ENCODE peak calls at places on chromosomes 2 and 18, in four cellular contexts. One of them, this sample, is unnamed.

GRCh38 chr2:69969991-69970390 is 8.6 kb upstream of the ASPRV1 start:
- DNase-seq in AG08395: no peak
- DNase-seq in heart right ventricle: no peak
- DNase-seq in MCF 10A: no peak
- DNase-seq in this sample: no peak

GRCh38 chr2:26477911-26478253 is at the start of gene OTOF:
- DNase-seq in heart right ventricle: peak
- DNase-seq in AG08395: peak
- DNase-seq in MCF 10A: peak
- DNase-seq in this sample: no peak

GRCh38 chr2:191791953-191792560 is 54.8 kb downstream of the CAVIN2 start:
- DNase-seq in MCF 10A: no peak
- DNase-seq in AG08395: no peak
- DNase-seq in heart right ventricle: no peak
- DNase-seq in this sample: no peak

GRCh38 chr2:196284033-196284844 is 112.9 kb upstream of the STK17B start:
- DNase-seq in AG08395: peak
- DNase-seq in heart right ventricle: no peak
- DNase-seq in MCF 10A: no peak
- DNase-seq in this sample: no peak

GRCh38 chr2:83022631-83023210 is 1436.4 kb downstream of the SUCLG1 start:
- DNase-seq in MCF 10A: peak
- DNase-seq in AG08395: no peak
- DNase-seq in heart right ventricle: no peak
- DNase-seq in this sample: no peak

GRCh38 chr2:138777996-138778395 is 2.2 kb downstream of the NXPH2 start:
- DNase-seq in AG08395: no peak
- DNase-seq in MCF 10A: no peak
- DNase-seq in heart right ventricle: no peak
- DNase-seq in this sample: no peak

GRCh38 chr2:231970461-231970860 is 8.9 kb downstream of the DIS3L2 start:
- DNase-seq in heart right ventricle: no peak
- DNase-seq in AG08395: no peak
- DNase-seq in MCF 10A: no peak
- DNase-seq in this sample: no peak

GRCh38 chr2:11975373-11975772 is 228.9 kb downstream of the LPIN1 start:
- DNase-seq in heart right ventricle: no peak
- DNase-seq in MCF 10A: no peak
- DNase-seq in AG08395: no peak
- DNase-seq in this sample: no peak

GRCh38 chr2:66428986-66429612 is 5.8 kb upstream of the MEIS1 start:
- DNase-seq in heart right ventricle: no peak
- DNase-seq in AG08395: no peak
- DNase-seq in MCF 10A: peak
- DNase-seq in this sample: peak

GRCh38 chr2:49240608-49241007 is 86.3 kb upstream of the FSHR start:
- DNase-seq in heart right ventricle: no peak
- DNase-seq in MCF 10A: peak
- DNase-seq in AG08395: peak
- DNase-seq in this sample: no peak

GRCh38 chr2:149561309-149561926 is 26.2 kb downstream of the MMADHC start:
- DNase-seq in MCF 10A: peak
- DNase-seq in AG08395: no peak
- DNase-seq in heart right ventricle: no peak
- DNase-seq in this sample: peak

GRCh38 chr2:1088192-1088860 is 137.7 kb downstream of the SNTG2 start:
- DNase-seq in AG08395: peak
- DNase-seq in MCF 10A: no peak
- DNase-seq in heart right ventricle: no peak
- DNase-seq in this sample: no peak

GRCh38 chr18:74496508-74497307 is 545 bp downstream of the CNDP2 start:
- DNase-seq in heart right ventricle: peak
- DNase-seq in MCF 10A: peak
- DNase-seq in AG08395: peak
- DNase-seq in this sample: peak

This sample was measured in AML-193.